ENCODE peak calls at places on chromosomes 12 and 14, in eight cellular contexts. X, O, B, Q, W, G, U and A are unnamed samples.

GRCh38 chr12:83067981-83068380 is 381.3 kb downstream of the TMTC2 start:
- DNase-seq in X (no peak), O (no peak), B (no peak), Q (no peak), W (no peak), G (no peak), U (no peak), A (no peak)

GRCh38 chr12:129848921-129849320 is 54.9 kb downstream of the TMEM132D start:
- DNase-seq in X (no peak), O (no peak), B (no peak), Q (no peak), W (no peak), G (no peak), U (no peak), A (no peak)

GRCh38 chr12:57754411-57755193 is at the start of gene MARCHF9:
- DNase-seq in X (no peak), O (peak; percentile 57), B (peak; percentile 90), Q (peak; percentile 93), W (no peak), G (no peak), U (peak; percentile 63), A (no peak)

GRCh38 chr12:8698132-8698829 is 490 bp downstream of the RIMKLB start:
- DNase-seq in X (peak; percentile 45), O (peak; percentile 76), B (peak; percentile 85), Q (peak; percentile 46), W (no peak), G (peak; percentile 17), U (no peak), A (peak; percentile 71)

GRCh38 chr14:93008381-93008780 is 85.4 kb downstream of the CHGA start:
- DNase-seq in X (peak; percentile 60), O (no peak), B (no peak), Q (no peak), W (no peak), G (peak; percentile 87), U (no peak), A (no peak)

GRCh38 chr12:31245822-31246469 is 80.0 kb downstream of the SINHCAF start:
- DNase-seq in X (peak; percentile 6), O (peak; percentile 28), B (no peak), Q (no peak), W (no peak), G (no peak), U (no peak), A (no peak)

GRCh38 chr12:236445-236844 is 22.5 kb upstream of the SLC6A12 start:
- DNase-seq in X (no peak), O (no peak), B (no peak), Q (no peak), W (no peak), G (no peak), U (no peak), A (no peak)

GRCh38 chr12:53143355-53143754 is 37.2 kb upstream of the ZNF740 start:
- DNase-seq in X (no peak), O (no peak), B (no peak), Q (no peak), W (no peak), G (no peak), U (no peak), A (no peak)

GRCh38 chr12:738712-739111 is 13.7 kb upstream of the WNK1 start:
- DNase-seq in X (no peak), O (no peak), B (no peak), Q (no peak), W (no peak), G (no peak), U (no peak), A (no peak)

DNA sequence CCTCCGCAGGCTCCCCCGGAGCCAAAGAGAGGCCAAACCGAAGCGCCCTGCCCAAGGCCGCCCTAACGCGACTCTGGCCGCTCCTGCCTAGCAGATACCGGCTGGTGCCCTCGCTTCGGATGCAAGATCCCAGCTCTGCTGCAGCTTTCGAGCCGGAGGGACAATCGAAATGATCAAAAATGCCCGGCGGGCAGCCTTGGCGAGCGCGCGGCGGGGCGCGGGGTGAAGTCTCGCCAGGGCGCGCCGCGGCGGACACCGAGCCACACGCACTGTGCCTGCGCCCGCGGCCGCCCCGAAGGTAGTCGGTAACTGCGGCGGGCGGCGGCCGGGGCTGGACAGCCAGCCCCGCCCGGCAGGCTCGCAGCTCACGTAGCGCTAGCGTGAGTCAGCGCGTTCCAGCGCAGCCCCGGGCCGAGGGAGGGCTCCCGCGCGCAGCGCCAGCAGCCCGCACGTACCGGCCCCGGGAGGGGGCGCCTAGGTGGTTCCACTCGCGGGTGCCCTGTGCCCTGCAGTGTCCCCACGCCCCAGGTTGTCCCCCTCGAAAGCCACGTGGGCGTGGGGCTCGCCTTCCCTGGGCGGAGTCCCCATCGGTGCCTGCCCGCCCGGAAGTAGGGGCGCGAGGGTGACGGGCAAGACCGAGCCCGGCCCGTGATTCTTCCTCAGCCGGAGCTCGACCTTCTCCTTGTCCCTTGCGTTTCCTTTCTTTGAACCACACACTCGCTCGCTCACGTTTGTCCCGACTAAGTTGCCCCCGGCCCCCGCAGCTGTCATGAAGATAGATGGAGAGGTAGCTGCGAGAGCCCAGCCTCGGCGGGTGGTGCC is 109.3 kb upstream of the EGLN3 start:
- DNase-seq in X (peak; percentile 57), O (peak; percentile 79), B (peak; percentile 85), Q (peak; percentile 82), W (no peak), G (peak; percentile 62), U (peak; percentile 42), A (peak; percentile 62)
- TF ChIP-seq CTCF in X (peak; percentile 16), O (no peak), B (peak; percentile 26), Q (no peak), W (no peak), G (no peak), U (no peak), A (peak; percentile 37)

GRCh38 chr14:99190696-99191662 is 81.0 kb downstream of the BCL11B start:
- DNase-seq in X (no peak), O (no peak), B (no peak), Q (no peak), W (no peak), G (no peak), U (no peak), A (no peak)
- TF ChIP-seq CTCF in X (no peak), O (no peak), B (no peak), Q (no peak), W (no peak), G (no peak), U (no peak), A (no peak)

DNA sequence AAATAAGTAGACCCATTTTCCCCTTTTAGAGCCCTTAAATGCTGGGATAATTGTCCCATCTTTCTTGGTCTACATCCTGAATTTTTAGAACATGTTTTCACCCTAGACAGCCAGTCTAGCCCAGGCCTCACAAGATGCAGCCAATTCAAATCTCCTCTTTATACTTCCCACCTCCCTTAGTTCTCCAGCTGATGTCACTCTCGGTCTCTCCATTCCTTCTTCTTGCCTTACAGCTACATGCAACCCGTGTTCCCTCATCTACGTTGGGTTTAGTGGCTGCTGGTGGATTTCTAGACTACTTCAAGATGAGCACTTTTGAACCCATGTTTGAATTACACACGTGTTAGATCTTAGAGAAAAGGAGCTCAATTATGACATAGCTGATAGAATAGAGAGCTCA is 132.0 kb downstream of the PPM1H start:
- DNase-seq in X (peak; percentile 45), O (no peak), B (no peak), Q (no peak), W (no peak), G (no peak), U (no peak), A (no peak)
- TF ChIP-seq CTCF in X (peak; percentile 20), O (no peak), B (no peak), Q (no peak), W (peak; percentile 47), G (no peak), U (no peak), A (no peak)

DNA sequence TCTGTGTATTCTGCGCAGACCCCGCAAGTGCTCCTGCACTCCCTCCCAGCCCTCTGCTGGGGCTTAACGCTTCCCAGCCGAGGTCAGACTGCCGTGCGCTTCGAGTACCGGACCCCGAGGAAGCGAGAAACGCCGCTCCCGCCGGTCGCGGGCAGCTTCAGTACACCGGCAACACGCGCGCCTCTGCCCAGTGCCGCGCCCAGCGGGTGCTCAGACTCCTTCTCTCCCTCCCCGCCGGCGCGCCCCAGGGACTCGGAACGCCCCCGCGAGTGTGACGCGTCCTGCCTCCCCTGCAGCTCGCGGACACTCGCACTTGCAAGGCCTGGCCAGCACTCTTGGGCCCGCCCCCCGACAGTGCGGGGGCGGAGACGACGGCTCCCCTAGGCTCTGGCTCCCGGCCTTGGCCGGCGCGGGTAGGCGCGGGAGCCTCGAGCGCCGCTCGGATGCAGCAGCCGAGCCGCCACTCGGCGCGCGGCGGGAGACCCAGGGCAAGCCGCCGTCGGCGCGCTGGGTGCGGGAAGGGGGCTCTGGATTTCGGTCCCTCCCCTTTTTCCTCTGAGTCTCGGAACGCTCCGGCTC is at the start of gene PTGER2:
- DNase-seq in X (peak; percentile 89), O (peak; percentile 83), B (peak; percentile 95), Q (peak; percentile 74), W (peak; percentile 63), G (peak; percentile 96), U (peak; percentile 87), A (peak; percentile 51)
- TF ChIP-seq CTCF in X (no peak), O (no peak), B (no peak), Q (no peak), W (no peak), G (no peak), U (no peak), A (no peak)

GRCh38 chr12:99528478-99528877 is 119.1 kb upstream of the GARIN6 start:
- DNase-seq in X (no peak), O (no peak), B (no peak), Q (no peak), W (no peak), G (no peak), U (no peak), A (no peak)

DNA sequence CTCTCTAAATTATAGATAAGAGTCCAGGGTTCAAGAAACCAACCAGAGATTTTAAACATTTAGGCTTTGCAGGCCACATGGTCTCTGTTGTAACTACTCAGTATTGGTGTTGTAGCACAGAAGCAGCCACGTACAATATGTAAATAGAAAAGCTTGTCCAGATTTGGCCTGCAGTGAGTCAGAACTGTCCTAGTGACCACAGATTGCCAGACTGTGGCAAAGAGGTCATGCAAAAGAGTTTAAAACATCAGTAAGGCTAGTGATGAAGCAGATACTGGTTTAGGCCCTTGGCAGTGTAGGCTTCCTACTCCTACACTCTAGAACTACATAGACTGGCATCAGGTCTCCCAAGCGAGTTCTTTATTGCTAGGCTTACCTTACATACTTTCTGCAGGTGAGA is 117.6 kb upstream of the GARIN6 start:
- DNase-seq in X (no peak), O (no peak), B (no peak), Q (no peak), W (peak; percentile 13), G (peak; percentile 20), U (no peak), A (no peak)
- TF ChIP-seq CTCF in X (no peak), O (no peak), B (no peak), Q (no peak), W (no peak), G (no peak), U (no peak), A (no peak)